ENCODE peak calls at places on chromosomes 6 and 20, in eight cellular contexts. One of them, this sample, is unnamed.

GRCh38 chr20:63735859-63736718 is at the start of gene LIME1:
- DNase-seq in cardiac muscle cell: no peak
- DNase-seq in iPS DF 6.9: no peak
- DNase-seq in trophoblast cell: no peak
- DNase-seq in lower lobe of right lung: peak; percentile 56
- DNase-seq in keratinocyte: no peak
- DNase-seq in heart right ventricle: no peak
- DNase-seq in left ventricle myocardium inferior: no peak
- DNase-seq in this sample: peak; percentile 92

GRCh38 chr20:40154514-40154913 is 534.5 kb downstream of the MAFB start:
- DNase-seq in cardiac muscle cell: no peak
- DNase-seq in iPS DF 6.9: no peak
- DNase-seq in trophoblast cell: no peak
- DNase-seq in lower lobe of right lung: no peak
- DNase-seq in keratinocyte: no peak
- DNase-seq in heart right ventricle: no peak
- DNase-seq in left ventricle myocardium inferior: no peak
- DNase-seq in this sample: no peak

GRCh38 chr6:82283771-82284420 is 36.4 kb upstream of the IBTK start:
- DNase-seq in cardiac muscle cell: peak; percentile 22
- DNase-seq in iPS DF 6.9: no peak
- DNase-seq in trophoblast cell: no peak
- DNase-seq in lower lobe of right lung: no peak
- DNase-seq in keratinocyte: no peak
- DNase-seq in heart right ventricle: no peak
- DNase-seq in left ventricle myocardium inferior: no peak
- DNase-seq in this sample: no peak

GRCh38 chr6:76451926-76452709 is 379.7 kb upstream of the IMPG1 start:
- DNase-seq in cardiac muscle cell: no peak
- DNase-seq in iPS DF 6.9: no peak
- DNase-seq in trophoblast cell: no peak
- DNase-seq in lower lobe of right lung: no peak
- DNase-seq in keratinocyte: no peak
- DNase-seq in heart right ventricle: no peak
- DNase-seq in left ventricle myocardium inferior: no peak
- DNase-seq in this sample: no peak

GRCh38 chr20:13991311-13991710 is 897 bp upstream of the SEL1L2 start:
- DNase-seq in cardiac muscle cell: no peak
- DNase-seq in iPS DF 6.9: no peak
- DNase-seq in trophoblast cell: peak; percentile 77
- DNase-seq in lower lobe of right lung: no peak
- DNase-seq in keratinocyte: no peak
- DNase-seq in heart right ventricle: no peak
- DNase-seq in left ventricle myocardium inferior: no peak
- DNase-seq in this sample: no peak

GRCh38 chr20:62441986-62442539 is 14.7 kb upstream of the RBBP8NL start:
- DNase-seq in cardiac muscle cell: no peak
- DNase-seq in iPS DF 6.9: no peak
- DNase-seq in trophoblast cell: no peak
- DNase-seq in lower lobe of right lung: no peak
- DNase-seq in keratinocyte: no peak
- DNase-seq in heart right ventricle: no peak
- DNase-seq in left ventricle myocardium inferior: no peak
- DNase-seq in this sample: no peak

GRCh38 chr6:64249129-64249528 is 613.5 kb downstream of the PHF3 start:
- DNase-seq in cardiac muscle cell: peak; percentile 42
- DNase-seq in iPS DF 6.9: no peak
- DNase-seq in trophoblast cell: no peak
- DNase-seq in lower lobe of right lung: no peak
- DNase-seq in keratinocyte: no peak
- DNase-seq in heart right ventricle: no peak
- DNase-seq in left ventricle myocardium inferior: no peak
- DNase-seq in this sample: no peak

GRCh38 chr6:35776364-35777215 is at the start of gene CLPSL2:
- DNase-seq in cardiac muscle cell: peak; percentile 36
- DNase-seq in iPS DF 6.9: no peak
- DNase-seq in trophoblast cell: peak; percentile 52
- DNase-seq in lower lobe of right lung: no peak
- DNase-seq in keratinocyte: no peak
- DNase-seq in heart right ventricle: no peak
- DNase-seq in left ventricle myocardium inferior: no peak
- DNase-seq in this sample: peak; percentile 79

GRCh38 chr20:10611357-10611756 is 62.4 kb downstream of the JAG1 start:
- DNase-seq in cardiac muscle cell: peak; percentile 65
- DNase-seq in iPS DF 6.9: peak; percentile 45
- DNase-seq in trophoblast cell: peak; percentile 54
- DNase-seq in lower lobe of right lung: no peak
- DNase-seq in keratinocyte: no peak
- DNase-seq in heart right ventricle: peak; percentile 48
- DNase-seq in left ventricle myocardium inferior: peak; percentile 63
- DNase-seq in this sample: no peak

GRCh38 chr20:54063998-54064676 is 6.3 kb downstream of the BCAS1 start:
- DNase-seq in cardiac muscle cell: no peak
- DNase-seq in iPS DF 6.9: no peak
- DNase-seq in trophoblast cell: no peak
- DNase-seq in lower lobe of right lung: no peak
- DNase-seq in keratinocyte: no peak
- DNase-seq in heart right ventricle: no peak
- DNase-seq in left ventricle myocardium inferior: no peak
- DNase-seq in this sample: no peak

GRCh38 chr6:141165012-141165411 is 967.7 kb upstream of the GJE1 start:
- DNase-seq in cardiac muscle cell: no peak
- DNase-seq in iPS DF 6.9: no peak
- DNase-seq in trophoblast cell: no peak
- DNase-seq in lower lobe of right lung: no peak
- DNase-seq in keratinocyte: no peak
- DNase-seq in heart right ventricle: no peak
- DNase-seq in left ventricle myocardium inferior: no peak
- DNase-seq in this sample: no peak
- H3K27ac ChIP-seq in cardiac muscle cell: peak overlapping the region; percentile 62
- H3K27ac ChIP-seq in iPS DF 6.9: no peak overlapping the region
- H3K27ac ChIP-seq in trophoblast cell: no peak overlapping the region
- H3K27ac ChIP-seq in lower lobe of right lung: peak overlapping the region; percentile 18
- H3K27ac ChIP-seq in keratinocyte: no peak overlapping the region
- H3K27ac ChIP-seq in heart right ventricle: peak overlapping the region; percentile 81
- H3K27ac ChIP-seq in left ventricle myocardium inferior: peak overlapping the region; percentile 92
- H3K27ac ChIP-seq in this sample: no peak overlapping the region

DNA sequence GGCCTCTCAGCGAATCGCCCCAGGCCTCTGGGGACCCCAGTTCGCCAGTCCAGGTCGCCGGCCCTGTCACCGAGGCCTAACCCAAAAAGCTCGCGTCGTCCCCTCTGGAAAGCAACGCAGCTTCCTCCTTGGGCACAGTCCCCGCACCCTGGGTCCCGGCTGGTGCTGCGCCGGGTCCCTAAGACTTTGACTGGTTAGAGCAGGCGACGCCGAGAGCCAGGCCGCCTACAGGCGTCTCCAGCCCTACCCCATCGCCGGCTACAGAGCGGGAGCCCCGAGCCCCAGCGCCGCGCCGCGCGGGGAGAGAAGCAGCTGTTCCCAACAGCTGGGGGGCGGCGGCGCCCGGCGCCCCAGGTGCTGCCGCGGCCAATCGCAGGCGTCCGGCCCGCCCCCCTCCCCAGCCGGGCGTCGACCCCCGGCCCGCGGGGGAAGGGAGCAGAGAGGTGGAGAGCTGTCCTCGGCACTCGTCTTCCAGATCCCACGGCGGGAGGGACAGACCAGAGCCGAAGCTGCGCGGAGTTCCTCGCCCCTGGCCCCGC is 540 bp upstream of the RBM24 start:
- DNase-seq in cardiac muscle cell: peak; percentile 31
- DNase-seq in iPS DF 6.9: no peak
- DNase-seq in trophoblast cell: peak; percentile 47
- DNase-seq in lower lobe of right lung: peak; percentile 50
- DNase-seq in keratinocyte: no peak
- DNase-seq in heart right ventricle: peak; percentile 76
- DNase-seq in left ventricle myocardium inferior: peak; percentile 75
- DNase-seq in this sample: peak; percentile 74
- H3K4me3 ChIP-seq in cardiac muscle cell: peak overlapping the region; percentile 97
- H3K4me3 ChIP-seq in iPS DF 6.9: peak overlapping the region; percentile 49
- H3K4me3 ChIP-seq in trophoblast cell: peak overlapping the region; percentile 80
- H3K4me3 ChIP-seq in lower lobe of right lung: peak overlapping the region; percentile 68
- H3K4me3 ChIP-seq in keratinocyte: peak overlapping the region; percentile 67
- H3K4me3 ChIP-seq in heart right ventricle: peak overlapping the region; percentile 84
- H3K4me3 ChIP-seq in left ventricle myocardium inferior: peak overlapping the region; percentile 86
- H3K4me3 ChIP-seq in this sample: no peak overlapping the region

DNA sequence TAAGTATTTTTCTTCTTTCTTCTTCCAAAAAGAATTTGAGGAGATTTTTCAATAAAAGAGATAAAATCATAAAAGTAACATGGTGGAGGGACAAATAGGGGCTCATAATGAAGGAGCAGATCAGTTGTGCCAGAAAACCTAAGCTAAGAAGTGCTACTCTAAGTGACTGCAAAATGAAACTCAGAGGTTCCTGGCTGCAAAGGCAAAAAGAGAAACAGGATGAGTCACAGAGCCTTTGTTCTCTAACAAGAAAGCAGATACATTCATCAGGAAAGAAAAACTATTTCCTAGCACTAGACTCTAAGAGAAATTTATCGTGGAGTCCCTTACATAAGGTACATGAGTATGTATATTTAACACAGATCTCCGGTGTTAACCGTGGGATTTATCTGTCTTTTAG is 49.8 kb downstream of the TSHZ2 start:
- DNase-seq in cardiac muscle cell: no peak
- DNase-seq in iPS DF 6.9: no peak
- DNase-seq in trophoblast cell: peak; percentile 27
- DNase-seq in lower lobe of right lung: no peak
- DNase-seq in keratinocyte: no peak
- DNase-seq in heart right ventricle: no peak
- DNase-seq in left ventricle myocardium inferior: no peak
- DNase-seq in this sample: no peak
- H3K27ac ChIP-seq in cardiac muscle cell: no peak overlapping the region
- H3K27ac ChIP-seq in iPS DF 6.9: no peak overlapping the region
- H3K27ac ChIP-seq in trophoblast cell: no peak overlapping the region
- H3K27ac ChIP-seq in lower lobe of right lung: no peak overlapping the region
- H3K27ac ChIP-seq in keratinocyte: no peak overlapping the region
- H3K27ac ChIP-seq in heart right ventricle: no peak overlapping the region
- H3K27ac ChIP-seq in left ventricle myocardium inferior: no peak overlapping the region
- H3K27ac ChIP-seq in this sample: no peak overlapping the region

DNA sequence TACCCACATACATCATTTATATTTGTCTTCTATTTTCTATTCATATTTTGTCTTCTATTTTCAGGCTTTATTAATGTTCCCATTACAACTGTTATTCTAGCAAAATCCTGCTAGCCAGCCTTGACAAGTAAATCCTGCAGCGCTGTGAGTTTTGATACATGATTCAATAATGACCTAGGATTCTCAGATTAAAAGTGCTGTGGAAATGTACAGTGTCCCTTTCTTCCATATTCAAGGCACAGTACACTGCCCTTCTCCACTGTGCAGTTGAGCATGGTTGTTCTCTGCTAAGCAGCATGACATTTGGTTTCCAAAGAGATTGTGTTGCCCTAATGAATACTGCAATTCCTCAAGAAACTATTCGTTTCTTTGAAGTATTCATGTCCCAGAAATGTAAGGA is 5.8 kb upstream of the HEY2 start:
- DNase-seq in cardiac muscle cell: no peak
- DNase-seq in iPS DF 6.9: no peak
- DNase-seq in trophoblast cell: no peak
- DNase-seq in lower lobe of right lung: no peak
- DNase-seq in keratinocyte: no peak
- DNase-seq in heart right ventricle: no peak
- DNase-seq in left ventricle myocardium inferior: no peak
- DNase-seq in this sample: no peak
- H3K4me3 ChIP-seq in cardiac muscle cell: no peak overlapping the region
- H3K4me3 ChIP-seq in iPS DF 6.9: no peak overlapping the region
- H3K4me3 ChIP-seq in trophoblast cell: no peak overlapping the region
- H3K4me3 ChIP-seq in lower lobe of right lung: no peak overlapping the region
- H3K4me3 ChIP-seq in keratinocyte: no peak overlapping the region
- H3K4me3 ChIP-seq in heart right ventricle: no peak overlapping the region
- H3K4me3 ChIP-seq in left ventricle myocardium inferior: peak overlapping the region; percentile 79
- H3K4me3 ChIP-seq in this sample: no peak overlapping the region

GRCh38 chr6:111846061-111846460 is 27.2 kb downstream of the FYN start:
- DNase-seq in cardiac muscle cell: no peak
- DNase-seq in iPS DF 6.9: no peak
- DNase-seq in trophoblast cell: no peak
- DNase-seq in lower lobe of right lung: no peak
- DNase-seq in keratinocyte: no peak
- DNase-seq in heart right ventricle: no peak
- DNase-seq in left ventricle myocardium inferior: no peak
- DNase-seq in this sample: no peak
- H3K27ac ChIP-seq in cardiac muscle cell: no peak overlapping the region
- H3K27ac ChIP-seq in iPS DF 6.9: no peak overlapping the region
- H3K27ac ChIP-seq in trophoblast cell: peak overlapping the region; percentile 32
- H3K27ac ChIP-seq in lower lobe of right lung: peak overlapping the region; percentile 14
- H3K27ac ChIP-seq in keratinocyte: no peak overlapping the region
- H3K27ac ChIP-seq in heart right ventricle: no peak overlapping the region
- H3K27ac ChIP-seq in left ventricle myocardium inferior: peak overlapping the region; percentile 45
- H3K27ac ChIP-seq in this sample: peak overlapping the region; percentile 78